ENCODE peak calls at places on chromosomes 13 and 19, in nine cellular contexts. B is H9, X is stomach, G is left ventricle myocardium inferior, E is left lung, D is heart left ventricle, V is body of pancreas, F is endodermal cell, Q is GM23338. H is an unnamed sample.

GRCh38 chr19:47723573-47723923 is 10.3 kb downstream of the EHD2 start:
- DNase-seq in X (peak), B (no peak), F (no peak), Q (no peak), E (no peak), G (peak), D (peak), V (peak), H (peak)

GRCh38 chr13:42532561-42533335 is 41.2 kb upstream of the TNFSF11 start:
- DNase-seq in V (no peak), F (no peak), G (no peak), E (no peak), Q (no peak), X (no peak), D (no peak), B (no peak), H (no peak)

GRCh38 chr19:39500543-39500942 is 1.8 kb downstream of the DLL3 start:
- DNase-seq in X (no peak), G (no peak), E (no peak), F (no peak), D (no peak), V (no peak), B (no peak), Q (no peak), H (no peak)

GRCh38 chr19:13404236-13404635 is 102.0 kb downstream of the CACNA1A start:
- DNase-seq in F (no peak), D (no peak), Q (no peak), G (no peak), V (peak), E (no peak), B (no peak), X (no peak), H (no peak)

GRCh38 chr13:99797716-99798115 is 173.9 kb downstream of the ZIC5 start:
- DNase-seq in F (no peak), G (no peak), B (no peak), E (no peak), D (no peak), X (no peak), Q (peak), V (no peak), H (no peak)

GRCh38 chr19:40443930-40444180 is 280 bp downstream of the SERTAD3 start:
- DNase-seq in X (no peak), D (no peak), F (no peak), Q (peak), E (no peak), B (no peak), V (no peak), G (no peak), H (no peak)

GRCh38 chr19:18613589-18614234 is 1.0 kb downstream of the TMEM59L start:
- DNase-seq in V (no peak), D (no peak), E (no peak), Q (peak), F (peak), G (no peak), X (no peak), B (no peak), H (peak)

GRCh38 chr19:49490287-49491029 is 3.0 kb downstream of the RPL13A start:
- DNase-seq in Q (no peak), D (no peak), V (no peak), E (no peak), B (peak), X (no peak), F (no peak), G (no peak), H (no peak)

GRCh38 chr13:101728021-101728420 is 275.5 kb downstream of the ITGBL1 start:
- DNase-seq in X (no peak), Q (no peak), F (no peak), V (no peak), D (no peak), B (no peak), G (no peak), E (no peak), H (no peak)

GRCh38 chr13:63840551-63841421 is 2425.1 kb upstream of the PCDH20 start:
- DNase-seq in Q (no peak), V (no peak), X (no peak), D (no peak), G (no peak), E (peak), B (no peak), F (no peak), H (no peak)

GRCh38 chr13:38602261-38602660 is 84.6 kb upstream of the FREM2 start:
- DNase-seq in F (no peak), X (no peak), G (no peak), V (no peak), D (no peak), Q (no peak), B (no peak), E (no peak), H (no peak)

GRCh38 chr13:51230473-51231105 is 8.4 kb downstream of the FAM124A start:
- DNase-seq in D (peak), X (peak), B (peak), G (peak), F (peak), V (peak), E (no peak), Q (peak), H (peak)

GRCh38 chr19:452829-453228 is 8.0 kb downstream of the SHC2 start:
- DNase-seq in V (no peak), Q (no peak), G (no peak), X (no peak), E (peak), F (no peak), D (no peak), B (no peak), H (no peak)

GRCh38 chr13:22210134-22210930 is 539.5 kb downstream of the FGF9 start:
- DNase-seq in F (peak), E (peak), Q (peak), G (no peak), V (no peak), X (no peak), D (no peak), B (peak), H (no peak)

GRCh38 chr19:57814505-57815246 is at the start of gene ZNF552:
- DNase-seq in X (peak), F (peak), V (peak), E (peak), G (peak), Q (peak), B (peak), D (peak), H (peak)

DNA sequence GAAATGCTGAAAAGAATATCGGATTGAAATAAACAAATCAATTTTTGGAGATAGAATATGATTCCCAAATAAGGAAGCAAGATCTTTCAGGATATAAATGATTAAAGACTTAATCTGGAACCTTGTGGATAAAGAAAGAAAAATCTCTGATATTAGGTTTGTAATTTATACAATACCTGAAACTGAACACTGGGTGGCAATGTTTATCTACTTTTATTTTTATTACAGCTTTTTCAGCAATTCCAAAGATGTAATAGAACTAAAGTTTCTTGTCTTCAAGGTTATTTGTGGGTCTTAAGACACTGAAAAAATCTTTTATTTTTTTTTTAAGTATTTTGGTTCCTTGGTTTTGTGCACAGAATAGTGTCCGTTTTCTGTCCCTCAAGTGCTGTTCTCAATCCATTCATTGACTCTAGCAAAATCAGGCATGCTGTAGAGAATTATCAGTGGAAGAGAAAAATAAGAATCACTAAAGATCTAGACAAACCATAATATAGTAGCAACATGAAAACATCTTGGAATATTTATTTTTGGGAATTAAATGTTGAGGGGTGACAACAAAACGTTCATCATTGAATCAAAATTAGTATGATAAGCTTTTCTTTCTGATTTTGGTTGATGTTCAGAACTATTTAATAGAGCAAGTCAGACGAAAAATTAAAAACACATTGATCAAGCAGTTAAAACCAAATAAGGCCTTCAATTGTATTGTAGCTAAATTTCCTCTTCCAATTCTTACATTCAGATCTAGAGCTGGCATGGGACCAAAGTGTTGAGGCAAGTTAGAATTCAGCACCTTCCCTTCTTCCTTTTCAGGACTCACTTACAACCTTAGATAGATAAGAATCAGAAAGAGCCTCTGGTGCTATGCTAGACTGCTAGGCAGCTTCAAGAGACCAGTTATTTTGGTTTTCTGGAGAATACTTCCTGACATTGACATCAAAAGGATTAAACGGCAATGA is 704.4 kb upstream of the PCDH20 start:
- DNase-seq in F (no peak), Q (peak), B (no peak), E (no peak), D (no peak), G (no peak), X (no peak), V (no peak), H (no peak)
- TF ChIP-seq CTCF in F (peak), Q (peak), B (peak), E (peak), D (peak), G (peak), X (peak), V (no peak), H (no peak)

DNA sequence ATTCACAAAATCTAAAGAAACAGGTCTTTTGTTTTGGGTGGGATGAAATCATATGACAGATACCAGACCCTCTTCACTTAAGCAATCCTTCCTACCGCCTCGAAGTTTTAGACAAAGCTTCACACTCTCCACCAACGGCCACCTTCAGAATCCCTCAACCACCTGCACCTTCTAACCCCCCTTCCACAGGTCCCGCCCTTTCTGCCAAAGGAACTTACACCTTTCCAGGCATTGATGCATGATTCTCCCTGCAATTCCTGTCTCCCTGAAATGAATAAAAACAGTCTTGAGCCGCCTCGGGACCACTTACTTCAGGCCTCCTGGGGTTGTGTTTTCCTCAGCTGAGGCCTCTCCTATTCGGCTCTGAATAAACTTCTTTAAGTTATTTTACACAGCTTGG is 869 bp downstream of the ZNF433 start:
- DNase-seq in E (no peak), X (no peak), B (no peak), Q (peak), F (no peak), D (no peak), G (no peak), V (peak), H (peak)
- H3K27ac ChIP-seq in E (peak), X (peak), B (no peak), Q (no peak), F (no peak), D (no peak), G (peak), V (peak), H (peak)

GRCh38 chr13:78604782-78605611 is 1.6 kb upstream of the POU4F1 start:
- DNase-seq in G (no peak), V (no peak), E (no peak), B (peak), Q (peak), X (no peak), F (peak), D (no peak), H (no peak)
- TF ChIP-seq CTCF in G (no peak), V (no peak), E (no peak), B (peak), Q (peak), X (no peak), F (peak), D (no peak), H (no peak)

DNA sequence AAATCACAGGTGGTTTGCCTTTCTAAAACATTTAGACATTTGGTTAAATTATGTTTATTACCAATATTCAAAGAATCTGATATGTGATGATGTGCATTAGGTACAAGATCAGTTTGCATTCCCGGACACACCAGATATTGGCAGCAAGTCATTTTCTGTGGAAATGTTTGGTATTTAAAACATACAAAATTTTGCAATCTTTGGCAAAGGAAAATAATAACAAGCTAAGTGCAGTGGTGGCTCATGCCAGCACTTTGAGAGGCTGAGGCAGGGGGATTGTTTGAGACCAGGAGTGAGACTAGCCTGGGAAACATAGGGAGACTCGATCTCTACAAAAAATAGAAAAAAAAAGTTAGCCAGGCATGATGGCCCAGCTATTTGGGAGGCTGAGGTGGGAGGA is 29.1 kb upstream of the TSC22D1 start:
- DNase-seq in V (no peak), B (no peak), D (no peak), F (no peak), E (no peak), G (no peak), Q (no peak), X (no peak), H (no peak)
- H3K27ac ChIP-seq in V (no peak), B (no peak), D (no peak), F (no peak), E (no peak), G (no peak), Q (no peak), X (no peak), H (no peak)

DNA sequence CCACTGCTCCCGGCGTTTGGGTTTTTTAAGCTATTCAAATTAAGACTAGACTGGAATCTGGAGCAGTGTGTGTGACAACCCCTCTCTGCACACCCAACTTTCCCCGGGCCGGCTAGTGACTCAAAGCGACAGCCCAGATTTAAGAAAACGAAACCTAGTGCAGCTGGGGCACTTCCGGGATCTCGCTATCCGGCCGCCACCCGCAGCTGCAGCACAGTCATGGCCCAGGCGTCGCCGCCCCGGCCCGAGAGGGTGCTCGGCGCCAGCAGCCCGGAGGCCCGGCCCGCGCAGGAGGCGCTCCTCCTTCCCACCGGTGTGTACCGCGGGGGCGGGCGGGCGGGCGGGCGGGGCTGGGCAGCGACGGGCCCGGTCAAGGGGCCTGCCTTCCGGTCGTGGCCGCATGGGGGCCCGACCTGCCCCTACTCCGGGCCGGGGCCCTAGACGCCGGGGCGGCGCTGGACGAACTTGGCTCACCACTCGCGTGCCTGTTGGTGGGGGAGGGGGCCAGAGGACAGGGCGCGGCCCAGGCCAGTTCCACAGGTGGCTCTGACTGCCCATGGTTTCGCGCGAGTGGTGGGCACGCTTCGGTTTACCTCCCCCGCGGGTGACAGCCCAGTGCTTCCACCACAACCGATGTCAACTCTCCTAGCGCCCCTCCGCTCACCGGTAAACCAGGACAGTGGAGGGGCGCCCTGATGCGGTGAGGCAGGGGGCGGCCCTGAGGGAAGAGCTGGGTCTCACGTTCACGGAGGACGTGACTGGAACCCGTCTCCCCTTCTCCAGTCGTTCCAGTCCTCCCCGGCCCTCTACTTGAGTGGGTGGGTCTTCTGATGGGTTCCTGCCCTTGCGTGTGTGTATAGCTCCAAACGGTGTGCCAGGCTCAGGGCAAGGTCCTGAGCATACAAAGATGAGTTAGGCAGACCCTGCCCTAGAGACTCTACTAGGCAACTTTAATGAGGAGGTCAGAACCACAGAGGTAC is at the start of gene PHF11:
- DNase-seq in F (peak), V (peak), E (peak), X (peak), D (peak), Q (peak), B (peak), G (peak), H (no peak)
- TF ChIP-seq CTCF in F (peak), V (peak), E (no peak), X (peak), D (peak), Q (no peak), B (peak), G (peak), H (no peak)